ENCODE peak calls at places on chromosomes 2 and 18, in five cellular contexts. I is tibial nerve, R is upper lobe of right lung, J is cardiac muscle cell, W is BJ. U is an unnamed sample.

GRCh38 chr2:53672881-53673522 is 94.6 kb upstream of the CHAC2 start:
- DNase-seq in I (no peak), R (no peak), J (no peak), W (no peak), U (no peak)

GRCh38 chr2:191178806-191179514 is 28.2 kb upstream of the STAT4 start:
- DNase-seq in I (peak; percentile 87), R (no peak), J (no peak), W (peak; percentile 77), U (peak; percentile 74)

GRCh38 chr2:55431982-55432627 is 12.4 kb upstream of the CCDC88A start:
- DNase-seq in I (no peak), R (no peak), J (no peak), W (no peak), U (no peak)

GRCh38 chr2:190215620-190216019 is 104.0 kb downstream of the HIBCH start:
- DNase-seq in I (no peak), R (no peak), J (no peak), W (no peak), U (no peak)

GRCh38 chr2:24623535-24623934 is 132.5 kb downstream of the NCOA1 start:
- DNase-seq in I (no peak), R (no peak), J (no peak), W (no peak), U (no peak)

GRCh38 chr2:28558918-28559317 is 63.1 kb downstream of the PLB1 start:
- DNase-seq in I (no peak), R (no peak), J (no peak), W (no peak), U (no peak)

GRCh38 chr18:68699043-68699442 is 15.9 kb downstream of the TMX3 start:
- DNase-seq in I (no peak), R (no peak), J (no peak), W (no peak), U (no peak)

GRCh38 chr2:229882583-229882982 is 39.2 kb downstream of the TRIP12 start:
- DNase-seq in I (no peak), R (no peak), J (no peak), W (no peak), U (no peak)

GRCh38 chr2:85775406-85776381 is 21.9 kb downstream of the ATOH8 start:
- DNase-seq in I (no peak), R (no peak), J (no peak), W (no peak), U (no peak)

GRCh38 chr2:150620860-150621259 is 133.4 kb upstream of the RND3 start:
- DNase-seq in I (no peak), R (no peak), J (no peak), W (no peak), U (no peak)

GRCh38 chr2:24544456-24545115 is 53.5 kb downstream of the NCOA1 start:
- DNase-seq in I (no peak), R (no peak), J (no peak), W (no peak), U (no peak)

GRCh38 chr2:65688166-65688886 is 255.9 kb upstream of the SPRED2 start:
- DNase-seq in I (no peak), R (no peak), J (no peak), W (no peak), U (no peak)

GRCh38 chr2:65687614-65688013 is 255.2 kb upstream of the SPRED2 start:
- DNase-seq in I (no peak), R (no peak), J (no peak), W (no peak), U (no peak)

GRCh38 chr2:65681503-65681902 is 249.1 kb upstream of the SPRED2 start:
- DNase-seq in I (no peak), R (no peak), J (no peak), W (no peak), U (no peak)

GRCh38 chr2:65691816-65692215 is 259.4 kb upstream of the SPRED2 start:
- DNase-seq in I (no peak), R (no peak), J (no peak), W (no peak), U (no peak)

GRCh38 chr2:65686928-65687521 is 254.6 kb upstream of the SPRED2 start:
- DNase-seq in I (no peak), R (no peak), J (no peak), W (no peak), U (no peak)
- TF ChIP-seq CTCF in I (no peak), R (no peak), J (no peak), W (peak; percentile 1), U (no peak)

DNA sequence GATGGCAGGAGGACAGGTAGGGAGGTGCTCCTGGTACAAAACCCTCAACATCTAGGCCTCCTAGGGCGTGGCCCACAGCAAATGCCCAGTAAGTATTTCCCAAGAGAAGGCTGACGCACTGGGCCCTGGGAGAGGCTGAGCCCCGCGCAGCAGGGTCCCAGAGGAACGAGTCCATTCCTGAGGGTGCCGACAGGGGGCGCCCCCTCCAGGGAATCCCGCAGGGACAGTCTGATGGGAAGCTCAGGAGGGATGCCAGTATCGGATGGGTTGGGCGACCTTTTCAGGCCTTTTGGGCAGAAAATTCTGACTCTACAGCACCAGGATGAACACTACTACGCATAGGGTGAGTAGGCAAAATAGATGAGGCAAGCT is 8.8 kb downstream of the BOLA3 start:
- DNase-seq in I (no peak), R (no peak), J (no peak), W (no peak), U (no peak)
- TF ChIP-seq CTCF in I (no peak), R (peak; percentile 7), J (peak; percentile 21), W (peak; percentile 16), U (no peak)

DNA sequence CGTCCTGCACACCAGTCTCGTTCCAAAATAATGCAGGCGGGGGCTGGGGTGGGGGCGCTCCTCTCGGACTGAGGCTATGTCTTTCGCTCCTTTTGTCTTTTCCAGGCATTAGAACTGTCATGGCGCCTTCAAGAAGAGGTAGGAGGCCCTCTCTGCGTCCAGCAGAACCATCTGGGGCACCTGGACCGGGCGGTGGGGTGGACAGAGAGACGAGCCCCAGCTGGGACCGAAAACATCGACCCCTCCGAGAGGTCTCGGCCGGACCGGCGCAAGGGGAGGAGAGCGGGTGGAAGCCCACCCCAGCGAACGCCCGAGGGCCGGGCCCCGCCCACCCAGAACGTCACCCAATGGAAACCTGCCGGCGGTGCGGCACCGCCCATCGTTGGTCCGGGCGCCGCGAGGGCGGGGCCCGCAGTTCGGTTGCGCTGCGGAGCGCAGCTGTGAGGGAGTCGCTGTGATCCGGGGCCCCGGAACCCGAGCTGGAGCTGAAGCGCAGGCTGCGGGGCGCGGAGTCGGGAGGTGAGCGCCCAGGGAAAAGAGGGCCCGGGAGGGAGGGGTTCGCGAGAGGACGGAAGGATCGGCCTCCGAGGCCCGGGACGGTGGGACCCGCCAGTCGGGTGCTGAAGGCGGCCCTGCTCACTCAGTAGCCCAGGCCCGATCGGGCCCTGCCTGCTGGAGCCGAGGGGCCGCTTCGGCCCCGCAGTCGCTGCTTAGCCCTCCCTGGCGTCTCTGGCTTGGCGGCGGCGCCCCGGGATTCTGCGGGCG is at the start of gene NRBP1:
- DNase-seq in I (peak; percentile 89), R (peak; percentile 97), J (peak; percentile 97), W (no peak), U (peak; percentile 93)
- TF ChIP-seq CTCF in I (no peak), R (no peak), J (no peak), W (peak; percentile 19), U (no peak)

DNA sequence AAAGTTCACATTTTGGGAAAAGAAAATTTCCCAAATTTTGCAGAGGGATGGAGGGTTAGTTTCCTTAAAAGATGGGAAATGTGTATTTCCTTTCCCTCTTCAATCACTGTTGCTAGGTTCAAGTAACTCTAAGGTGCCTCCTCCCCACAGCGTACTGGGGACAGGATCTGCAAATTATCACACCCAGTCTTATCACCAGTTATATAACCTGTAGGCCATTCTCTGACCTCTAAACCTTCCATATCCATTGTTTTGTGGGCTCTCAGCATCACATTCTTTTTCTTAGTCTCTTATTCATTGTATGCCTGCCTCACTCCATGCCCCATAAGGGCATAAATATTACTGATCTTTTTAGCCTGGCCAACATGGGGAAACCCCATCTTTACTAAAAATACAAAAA is 3.6 kb upstream of the MTHFD2 start:
- DNase-seq in I (no peak), R (no peak), J (no peak), W (no peak), U (no peak)
- TF ChIP-seq CTCF in I (no peak), R (no peak), J (no peak), W (no peak), U (no peak)

GRCh38 chr2:120884406-120885290 is 149.0 kb downstream of the GLI2 start:
- DNase-seq in I (no peak), R (no peak), J (no peak), W (no peak), U (no peak)

GRCh38 chr2:120881981-120882788 is 146.5 kb downstream of the GLI2 start:
- DNase-seq in I (peak; percentile 29), R (no peak), J (no peak), W (no peak), U (no peak)

GRCh38 chr2:120885311-120885710 is 149.6 kb downstream of the GLI2 start:
- DNase-seq in I (no peak), R (no peak), J (no peak), W (no peak), U (no peak)

GRCh38 chr2:120885749-120886148 is 150.1 kb downstream of the GLI2 start:
- DNase-seq in I (no peak), R (no peak), J (no peak), W (no peak), U (no peak)

GRCh38 chr2:120883607-120884405 is 148.1 kb downstream of the GLI2 start:
- DNase-seq in I (no peak), R (no peak), J (no peak), W (no peak), U (no peak)
- TF ChIP-seq CTCF in I (no peak), R (no peak), J (no peak), W (peak; percentile 6), U (no peak)

GRCh38 chr2:98087447-98088065 is 589 bp downstream of the VWA3B start:
- DNase-seq in I (no peak), R (no peak), J (no peak), W (no peak), U (no peak)
- TF ChIP-seq CTCF in I (no peak), R (no peak), J (no peak), W (no peak), U (no peak)

GRCh38 chr2:201639205-201639604 is 4.1 kb downstream of the TMEM237 start:
- DNase-seq in I (no peak), R (no peak), J (no peak), W (no peak), U (no peak)

GRCh38 chr2:201642086-201642578 is 1.2 kb downstream of the TMEM237 start:
- DNase-seq in I (no peak), R (no peak), J (no peak), W (no peak), U (no peak)

GRCh38 chr2:201642579-201643215 is 606 bp downstream of the TMEM237 start:
- DNase-seq in I (peak; percentile 68), R (peak; percentile 91), J (peak; percentile 87), W (peak; percentile 39), U (peak; percentile 91)

GRCh38 chr2:201644001-201644400 is 698 bp upstream of the TMEM237 start:
- DNase-seq in I (peak; percentile 32), R (no peak), J (no peak), W (no peak), U (no peak)

GRCh38 chr2:201643216-201643651 is at the start of gene TMEM237:
- DNase-seq in I (no peak), R (peak; percentile 79), J (peak; percentile 78), W (no peak), U (peak; percentile 81)
- TF ChIP-seq CTCF in I (no peak), R (no peak), J (no peak), W (no peak), U (no peak)